ENCODE peak calls at places on chromosomes 7 and 10, in nine cellular contexts. C is stomach, R is spleen, F is psoas muscle, Q is body of pancreas, M is cardiac muscle cell, I is heart left ventricle, E is left ventricle myocardium inferior, K is osteoblast. O is an unnamed sample. For H3K4me1, the result is how much of the 10 kb centered on the place peaks cover.

GRCh38 chr7:103795787-103796186 is 193.7 kb downstream of the RELN start:
- DNase-seq in C (no peak), R (no peak), F (no peak), Q (no peak), M (no peak), I (no peak), E (no peak), K (no peak), O (no peak)

GRCh38 chr7:85469446-85469970 is 282.7 kb upstream of the SEMA3D start:
- DNase-seq in C (no peak), R (no peak), F (no peak), Q (no peak), M (no peak), I (no peak), E (no peak), K (no peak), O (no peak)

GRCh38 chr7:54904130-54904529 is 114.7 kb upstream of the EGFR start:
- DNase-seq in C (no peak), R (no peak), F (no peak), Q (no peak), M (no peak), I (no peak), E (no peak), K (peak), O (no peak)

GRCh38 chr10:103548581-103549348 is 55.3 kb downstream of the NEURL1 start:
- DNase-seq in C (peak), R (peak), F (peak), Q (peak), M (no peak), I (no peak), E (no peak), K (no peak), O (no peak)

GRCh38 chr7:41319601-41320000 is 383.3 kb downstream of the INHBA start:
- DNase-seq in C (no peak), R (no peak), F (no peak), Q (no peak), M (no peak), I (no peak), E (no peak), K (peak), O (no peak)

GRCh38 chr10:132586731-132587130 is 49.1 kb downstream of the INPP5A start:
- DNase-seq in C (no peak), R (no peak), F (no peak), Q (no peak), M (no peak), I (peak), E (no peak), K (peak), O (no peak)

GRCh38 chr7:155928583-155929145 is 116.4 kb upstream of the SHH start:
- DNase-seq in C (peak), R (no peak), F (no peak), Q (no peak), M (no peak), I (no peak), E (no peak), K (no peak), O (no peak)

GRCh38 chr7:141654551-141654950 is 47.4 kb downstream of the DENND11 start:
- DNase-seq in C (peak), R (no peak), F (no peak), Q (peak), M (peak), I (no peak), E (no peak), K (peak), O (no peak)

GRCh38 chr7:38398725-38399321 is 125.4 kb upstream of the TARP start:
- DNase-seq in C (peak), R (peak), F (peak), Q (peak), M (peak), I (peak), E (peak), K (peak), O (peak)
- TF ChIP-seq CTCF in C (peak), R (peak), F (peak), Q (peak), M (peak), I (peak), E (peak), K (peak), O (peak)

DNA sequence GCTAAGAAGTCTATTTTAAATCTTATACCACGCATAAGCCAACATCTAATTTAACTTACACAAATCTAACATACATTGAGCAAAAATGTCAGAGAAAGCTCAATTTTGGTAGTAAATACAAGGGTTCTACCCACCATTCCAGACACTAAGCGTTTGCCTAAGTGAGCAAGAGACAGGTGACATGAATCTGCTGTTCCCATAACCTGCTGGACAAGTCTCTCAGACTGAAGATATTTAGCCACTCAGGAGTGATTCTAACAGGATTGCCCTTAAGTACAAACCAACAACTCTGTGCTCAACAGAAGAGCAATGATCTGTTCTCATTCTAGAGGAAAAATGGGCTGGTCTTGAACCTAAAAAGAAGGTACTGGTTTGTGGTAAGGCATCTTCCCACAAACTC is 18.8 kb downstream of the EZH2 start:
- DNase-seq in C (no peak), R (no peak), F (no peak), Q (no peak), M (no peak), I (no peak), E (no peak), K (no peak), O (no peak)
- H3K27ac ChIP-seq in C (no peak), R (no peak), F (no peak), Q (no peak), M (peak), I (no peak), E (no peak), K (no peak), O (no peak)

DNA sequence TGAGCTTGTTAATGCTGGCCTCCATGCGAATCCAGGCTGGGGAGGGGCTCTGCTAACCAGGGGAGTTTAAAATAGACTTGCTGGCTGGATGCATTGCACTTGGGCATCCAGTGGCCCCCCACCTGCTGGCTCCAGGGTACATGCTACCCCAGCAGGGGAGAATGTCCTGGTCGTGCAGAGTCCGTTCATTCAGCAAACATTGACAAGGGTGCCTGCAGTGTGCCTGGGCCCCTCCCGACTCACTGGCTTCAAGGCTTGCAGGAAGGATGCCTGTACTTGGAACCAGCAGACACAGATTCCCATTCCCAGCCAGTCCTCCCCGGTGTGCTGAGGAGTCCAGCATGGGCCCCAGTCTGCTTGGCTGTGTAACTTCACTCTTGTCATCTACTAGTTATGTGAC is 1.5 kb downstream of the SLC29A3 start:
- DNase-seq in C (no peak), R (no peak), F (no peak), Q (no peak), M (no peak), I (no peak), E (no peak), K (no peak), O (no peak)
- H3K4me1 ChIP-seq in C (under half), R (under half), F (under half), Q (under half), M (under half), I (under half), E (under half), K (under half), O (under half)

GRCh38 chr10:35971397-35971796 is 329.3 kb upstream of the FZD8 start:
- DNase-seq in C (no peak), R (no peak), F (no peak), Q (no peak), M (no peak), I (no peak), E (no peak), K (no peak), O (no peak)
- TF ChIP-seq CTCF in C (no peak), R (no peak), F (no peak), Q (no peak), M (no peak), I (no peak), E (no peak), K (no peak), O (no peak)

GRCh38 chr10:114779803-114780609 is 41.6 kb upstream of the FHIP2A start:
- DNase-seq in C (no peak), R (no peak), F (no peak), Q (no peak), M (no peak), I (no peak), E (no peak), K (peak), O (no peak)
- H3K27ac ChIP-seq in C (peak), R (no peak), F (no peak), Q (no peak), M (peak), I (peak), E (peak), K (peak), O (peak)

GRCh38 chr7:77354914-77355313 is 61.2 kb downstream of the GSAP start:
- DNase-seq in C (no peak), R (no peak), F (no peak), Q (no peak), M (no peak), I (no peak), E (no peak), K (no peak), O (no peak)

GRCh38 chr7:77354484-77354883 is 61.7 kb downstream of the GSAP start:
- DNase-seq in C (no peak), R (no peak), F (no peak), Q (no peak), M (no peak), I (no peak), E (no peak), K (no peak), O (no peak)

GRCh38 chr7:77353911-77354310 is 62.2 kb downstream of the GSAP start:
- DNase-seq in C (no peak), R (no peak), F (no peak), Q (no peak), M (no peak), I (no peak), E (no peak), K (peak), O (no peak)

GRCh38 chr7:77352688-77353406 is 63.3 kb downstream of the GSAP start:
- DNase-seq in C (no peak), R (no peak), F (no peak), Q (no peak), M (no peak), I (no peak), E (no peak), K (no peak), O (no peak)

GRCh38 chr7:77353407-77353721 is 62.8 kb downstream of the GSAP start:
- DNase-seq in C (no peak), R (no peak), F (no peak), Q (no peak), M (no peak), I (no peak), E (no peak), K (no peak), O (no peak)
- H3K4me1 ChIP-seq in C (under half), R (under half), F (under half), Q (under half), M (under half), I (half or more), E (half or more), K (under half), O (under half)